ENCODE peak calls at places on chromosomes 2 and 18, in nine cellular contexts. L is WTC11, A is SW 1271, R is HEK293T, N is HTR-8/SVneo, S is type B pancreatic cell, Z is astrocyte of the cerebellum, C is MCF 10A, M is heart right ventricle. F is an unnamed sample.

GRCh38 chr2:12819721-12820120 is 103.0 kb downstream of the TRIB2 start:
- DNase-seq in L (no peak), A (no peak), R (no peak), N (no peak), S (no peak), Z (peak), C (peak), M (no peak), F (no peak)

GRCh38 chr18:73793386-73793785 is 354.2 kb downstream of the FBXO15 start:
- DNase-seq in L (no peak), A (no peak), R (no peak), N (no peak), S (no peak), Z (no peak), C (no peak), M (no peak), F (no peak)

GRCh38 chr18:79573921-79574491 is 105.6 kb upstream of the CTDP1 start:
- DNase-seq in L (no peak), A (no peak), R (no peak), N (no peak), S (peak), Z (no peak), C (no peak), M (no peak), F (no peak)

GRCh38 chr2:46216213-46216612 is 81.0 kb upstream of the EPAS1 start:
- DNase-seq in L (no peak), A (no peak), R (no peak), N (no peak), S (no peak), Z (peak), C (peak), M (no peak), F (no peak)

GRCh38 chr2:204049635-204050034 is 113.1 kb downstream of the ICOS start:
- DNase-seq in L (no peak), A (no peak), R (no peak), N (no peak), S (no peak), Z (no peak), C (no peak), M (no peak), F (no peak)

GRCh38 chr18:5414546-5414945 is 119.0 kb upstream of the ZBTB14 start:
- DNase-seq in L (peak), A (no peak), R (peak), N (no peak), S (no peak), Z (no peak), C (no peak), M (no peak), F (no peak)

GRCh38 chr2:207403950-207404349 is 125.8 kb upstream of the CREB1 start:
- DNase-seq in L (no peak), A (no peak), R (no peak), N (no peak), S (no peak), Z (no peak), C (peak), M (no peak), F (no peak)

GRCh38 chr2:174878537-174879147 is 114.4 kb upstream of the CHRNA1 start:
- DNase-seq in L (no peak), A (no peak), R (peak), N (no peak), S (no peak), Z (peak), C (peak), M (no peak), F (peak)

GRCh38 chr2:150144546-150145305 is 342.7 kb downstream of the RND3 start:
- DNase-seq in L (no peak), A (no peak), R (no peak), N (no peak), S (no peak), Z (no peak), C (no peak), M (no peak), F (no peak)

GRCh38 chr2:86202702-86203101 is 3.4 kb downstream of the MRPL35 start:
- DNase-seq in L (no peak), A (no peak), R (no peak), N (no peak), S (no peak), Z (no peak), C (no peak), M (no peak), F (peak)

GRCh38 chr2:133561045-133561852 is 7.0 kb downstream of the NCKAP5 start:
- DNase-seq in L (no peak), A (peak), R (peak), N (peak), S (no peak), Z (peak), C (peak), M (no peak), F (peak)

GRCh38 chr2:28691774-28692281 is 59.8 kb upstream of the PPP1CB start:
- DNase-seq in L (peak), A (no peak), R (no peak), N (peak), S (no peak), Z (no peak), C (peak), M (peak), F (no peak)

GRCh38 chr2:7639476-7639875 is 722.3 kb downstream of the RNF144A start:
- DNase-seq in L (no peak), A (no peak), R (no peak), N (no peak), S (no peak), Z (no peak), C (no peak), M (no peak), F (no peak)

GRCh38 chr2:230416061-230416721 is at the start of gene SP100:
- DNase-seq in L (no peak), A (peak), R (no peak), N (peak), S (no peak), Z (peak), C (peak), M (peak), F (peak)

GRCh38 chr2:239249781-239250180 is 151.0 kb downstream of the HDAC4 start:
- DNase-seq in L (no peak), A (no peak), R (no peak), N (no peak), S (no peak), Z (no peak), C (no peak), M (peak), F (no peak)

GRCh38 chr18:35355140-35355618 is 11.0 kb upstream of the ZNF24 start:
- DNase-seq in L (peak), A (peak), R (peak), N (peak), S (no peak), Z (peak), C (peak), M (peak), F (peak)

GRCh38 chr2:64932327-64933216 is 56.6 kb upstream of the SLC1A4 start:
- DNase-seq in L (no peak), A (no peak), R (no peak), N (no peak), S (no peak), Z (no peak), C (no peak), M (no peak), F (no peak)

GRCh38 chr2:43391159-43391876 is 164.9 kb upstream of the ZFP36L2 start:
- DNase-seq in L (no peak), A (no peak), R (no peak), N (no peak), S (no peak), Z (no peak), C (no peak), M (no peak), F (no peak)

GRCh38 chr2:66675596-66675995 is 240.7 kb downstream of the MEIS1 start:
- DNase-seq in L (no peak), A (no peak), R (no peak), N (no peak), S (no peak), Z (no peak), C (no peak), M (no peak), F (no peak)

GRCh38 chr18:78727057-78727739 is 252.4 kb upstream of the SALL3 start:
- DNase-seq in L (no peak), A (no peak), R (no peak), N (no peak), S (peak), Z (no peak), C (no peak), M (no peak), F (no peak)

GRCh38 chr2:181305151-181306123 is 151.7 kb upstream of the ITGA4 start:
- DNase-seq in L (peak), A (no peak), R (no peak), N (no peak), S (no peak), Z (no peak), C (no peak), M (no peak), F (no peak)

GRCh38 chr2:222499226-222499625 is 74.9 kb downstream of the SGPP2 start:
- DNase-seq in L (no peak), A (no peak), R (no peak), N (no peak), S (no peak), Z (no peak), C (peak), M (no peak), F (no peak)

GRCh38 chr2:168816369-168816768 is 13.9 kb downstream of the NOSTRIN start:
- DNase-seq in L (no peak), A (no peak), R (no peak), N (peak), S (no peak), Z (peak), C (peak), M (no peak), F (no peak)

GRCh38 chr2:120641366-120641771 is 94.3 kb upstream of the GLI2 start:
- DNase-seq in L (no peak), A (no peak), R (no peak), N (no peak), S (peak), Z (peak), C (no peak), M (no peak), F (no peak)

GRCh38 chr18:48074929-48075706 is 144.7 kb upstream of the SMAD2 start:
- DNase-seq in L (no peak), A (no peak), R (no peak), N (no peak), S (no peak), Z (no peak), C (no peak), M (no peak), F (no peak)

GRCh38 chr2:48279347-48279746 is 250.6 kb upstream of the STON1 start:
- DNase-seq in L (no peak), A (no peak), R (peak), N (no peak), S (no peak), Z (no peak), C (no peak), M (no peak), F (no peak)

GRCh38 chr2:202541137-202541536 is 93.6 kb upstream of the FAM117B start:
- DNase-seq in L (no peak), A (no peak), R (no peak), N (no peak), S (no peak), Z (no peak), C (no peak), M (no peak), F (peak)

GRCh38 chr2:8259106-8259840 is 422.6 kb upstream of the ID2 start:
- DNase-seq in L (no peak), A (no peak), R (no peak), N (no peak), S (no peak), Z (no peak), C (no peak), M (no peak), F (no peak)

GRCh38 chr2:47056374-47056773 is 98.7 kb downstream of the STPG4 start:
- DNase-seq in L (no peak), A (no peak), R (no peak), N (no peak), S (no peak), Z (no peak), C (no peak), M (peak), F (no peak)

F was measured in testis.